ENCODE peak calls at places on chromosomes 1 and 21, in five cellular contexts. Z is lung, B is choroid plexus epithelial cell, P is Caco-2, I is GM23338. E is an unnamed sample.
A peak's percentile ranks its signal among the peaks of the same experiment; 100 is the strongest.

GRCh38 chr21:38958940-38959685 is 153.4 kb downstream of the ETS2 start:
- DNase-seq in Z (peak; percentile 45), I (no peak), B (peak; percentile 78), P (peak; percentile 52), E (no peak)

GRCh38 chr1:150161747-150162581 is 12.2 kb downstream of the PLEKHO1 start:
- DNase-seq in I (peak; percentile 44), P (no peak), B (peak; percentile 63), Z (no peak), E (no peak)

GRCh38 chr1:94773931-94774422 is 46.2 kb upstream of the SLC44A3 start:
- DNase-seq in B (peak; percentile 93), P (peak; percentile 7), Z (no peak), I (peak; percentile 23), E (no peak)

GRCh38 chr1:225651872-225652725 is 824 bp downstream of the ENAH start:
- DNase-seq in I (peak; percentile 65), Z (no peak), B (peak; percentile 45), P (peak; percentile 57), E (no peak)

GRCh38 chr1:118902299-118903270 is 85.6 kb downstream of the TBX15 start:
- DNase-seq in Z (no peak), B (peak; percentile 43), P (no peak), I (no peak), E (no peak)

GRCh38 chr1:32246888-32247273 is at the start of gene FAM167B:
- DNase-seq in Z (no peak), I (no peak), P (no peak), B (peak; percentile 40), E (no peak)

GRCh38 chr1:241934181-241934815 is 23.3 kb upstream of the BECN2 start:
- DNase-seq in B (peak; percentile 57), Z (no peak), P (no peak), I (peak; percentile 80), E (no peak)

GRCh38 chr1:45004281-45004920 is 6.7 kb downstream of the HECTD3 start:
- DNase-seq in P (no peak), I (no peak), B (no peak), Z (no peak), E (no peak)

GRCh38 chr1:232144696-232145230 is 485.2 kb downstream of the SIPA1L2 start:
- DNase-seq in I (no peak), Z (no peak), P (no peak), B (no peak), E (no peak)

DNA sequence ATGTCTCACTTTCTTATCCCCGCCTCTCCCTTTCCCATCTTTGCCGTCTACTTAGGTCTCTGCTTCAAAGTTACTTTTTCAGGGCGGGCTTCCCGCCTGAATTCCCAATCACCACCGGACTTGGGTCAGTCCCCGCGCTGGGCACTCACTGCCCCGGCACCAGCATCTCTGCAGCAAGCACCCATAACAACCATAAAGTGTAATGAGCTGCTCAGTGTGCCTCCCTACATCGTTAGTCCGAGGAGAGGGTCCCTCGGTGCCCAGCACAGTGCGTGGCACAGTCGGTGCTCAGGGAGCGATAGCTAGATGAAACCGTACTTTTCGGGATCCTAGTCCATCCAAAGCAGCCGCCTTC is 633 bp upstream of the CTPS1 start:
- DNase-seq in B (no peak), I (peak; percentile 59), P (no peak), Z (no peak), E (no peak)
- H3K4me3 ChIP-seq in B (peak overlapping the region; percentile 85), I (peak overlapping the region; percentile 86), P (peak overlapping the region; percentile 46), Z (peak overlapping the region; percentile 58), E (peak overlapping the region; percentile 74)

GRCh38 chr1:27152829-27153548 is 1.9 kb downstream of the SLC9A1 start:
- DNase-seq in Z (no peak), I (no peak), B (peak; percentile 30), P (no peak), E (no peak)
- H3K4me3 ChIP-seq in Z (peak overlapping the region; percentile 34), I (peak overlapping the region; percentile 86), B (peak overlapping the region; percentile 46), P (no peak overlapping the region), E (no peak overlapping the region)

DNA sequence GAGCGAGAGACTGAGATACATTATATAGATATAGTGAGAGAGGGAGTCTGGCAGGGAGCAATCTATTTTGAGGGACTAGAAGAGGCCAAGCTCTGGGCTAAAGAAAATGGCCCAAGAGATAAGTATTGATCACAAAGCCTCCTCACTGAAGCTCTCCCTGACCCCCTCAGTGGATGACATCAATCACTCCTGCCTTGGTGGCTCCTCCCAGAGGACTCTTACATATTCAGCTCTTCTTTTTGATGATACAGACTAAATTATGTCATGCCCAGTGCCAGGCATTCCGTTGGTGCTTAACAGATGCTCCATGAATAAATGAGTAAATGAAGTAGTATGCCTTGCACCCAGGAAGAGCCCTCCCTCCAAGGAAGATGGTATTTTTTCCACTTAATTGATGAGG is 63.9 kb upstream of the CD1D start:
- DNase-seq in B (no peak), P (no peak), Z (no peak), I (no peak), E (no peak)
- H3K4me3 ChIP-seq in B (no peak overlapping the region), P (no peak overlapping the region), Z (no peak overlapping the region), I (no peak overlapping the region), E (no peak overlapping the region)

GRCh38 chr1:10793129-10793651 is 3.3 kb downstream of the CASZ1 start:
- DNase-seq in B (peak; percentile 15), Z (no peak), P (no peak), I (peak; percentile 61), E (peak; percentile 47)

GRCh38 chr1:10795305-10796021 is 983 bp downstream of the CASZ1 start:
- DNase-seq in P (no peak), I (peak; percentile 33), B (peak; percentile 10), Z (no peak), E (no peak)

GRCh38 chr1:10794724-10795304 is 1.6 kb downstream of the CASZ1 start:
- DNase-seq in Z (no peak), P (peak; percentile 18), B (peak; percentile 13), I (peak; percentile 59), E (no peak)

GRCh38 chr1:10799726-10800125 is 3.3 kb upstream of the CASZ1 start:
- DNase-seq in B (no peak), P (no peak), I (no peak), Z (no peak), E (no peak)

DNA sequence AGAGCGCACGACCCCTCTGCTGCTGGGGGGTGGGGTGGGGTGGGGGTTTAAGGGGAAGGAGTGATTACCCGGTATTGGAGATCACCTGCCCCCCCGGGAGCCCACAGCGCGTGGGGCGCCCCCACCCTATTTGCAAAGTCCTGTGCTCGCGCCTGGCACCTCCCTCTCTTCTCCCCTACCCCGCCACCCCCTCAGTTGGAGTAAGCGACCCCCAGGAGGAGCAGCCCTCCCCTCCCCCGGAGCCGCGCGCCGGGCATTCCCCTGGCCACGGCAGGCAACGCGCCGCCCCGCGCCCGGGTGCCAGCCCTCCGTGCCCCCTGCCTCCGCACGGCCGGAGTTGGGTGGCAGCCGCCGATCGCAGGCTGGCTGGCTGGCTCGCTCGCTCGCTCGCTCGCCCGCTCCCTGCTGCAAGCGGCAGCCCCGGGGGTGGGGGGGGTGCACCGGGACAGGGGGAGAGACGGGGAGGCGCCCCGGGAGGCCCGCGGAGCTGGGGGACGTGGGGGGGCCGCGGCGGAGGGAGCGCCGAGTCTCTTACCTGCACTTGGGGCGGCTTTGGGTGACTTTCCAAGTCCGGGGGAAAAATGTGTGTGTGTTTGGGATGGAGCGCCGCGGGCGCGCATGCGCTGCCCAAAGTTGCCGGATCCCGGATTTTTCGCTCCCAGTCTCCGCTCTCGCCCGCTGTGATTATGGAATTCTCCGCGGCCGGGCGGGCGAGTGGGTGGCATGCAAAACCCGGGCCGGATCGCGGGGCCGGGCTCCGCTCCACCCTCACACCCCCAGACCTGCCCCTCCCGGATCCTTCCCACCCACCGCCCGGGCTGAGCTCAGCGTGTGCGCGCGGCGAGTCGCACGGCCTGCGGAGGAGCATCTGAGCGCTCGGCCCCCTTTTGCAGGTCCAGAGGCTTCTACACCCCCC is at the start of gene CASZ1:
- DNase-seq in B (peak; percentile 84), P (peak; percentile 89), I (peak; percentile 96), Z (peak; percentile 81), E (no peak)
- H3K4me3 ChIP-seq in B (peak within 1 kb of the TSS; percentile 54), P (peak within 1 kb of the TSS; percentile 46), I (peak within 1 kb of the TSS; percentile 64), Z (peak within 1 kb of the TSS; percentile 71), E (peak within 1 kb of the TSS; percentile 31)

GRCh38 chr1:28885982-28886730 is 28.2 kb upstream of the EPB41 start:
- DNase-seq in P (no peak), B (no peak), I (no peak), Z (no peak), E (no peak)
- H3K4me3 ChIP-seq in P (peak overlapping the region; percentile 45), B (no peak overlapping the region), I (peak overlapping the region; percentile 95), Z (no peak overlapping the region), E (peak overlapping the region; percentile 94)

E was measured in Jurkat, Clone E6-1.